ENCODE peak calls at places on chromosome 7, in five cellular contexts. L is occipital lobe, H is GM18507, F is glutamatergic neuron, I is hepatocyte. B is an unnamed sample.

GRCh38 chr7:137957887-137958286 is 44.0 kb downstream of the CREB3L2 start:
- DNase-seq in L (no peak), F (no peak), I (no peak), H (no peak), B (no peak)

GRCh38 chr7:80403686-80404241 is 108.1 kb downstream of the GNAT3 start:
- DNase-seq in F (no peak), L (no peak), I (no peak), H (no peak), B (no peak)

GRCh38 chr7:134866581-134866980 is 87.1 kb downstream of the CALD1 start:
- DNase-seq in L (no peak), H (no peak), I (peak), F (no peak), B (no peak)

GRCh38 chr7:110257673-110258072 is 833.3 kb upstream of the LRRN3 start:
- DNase-seq in L (no peak), I (no peak), H (no peak), F (no peak), B (no peak)

GRCh38 chr7:2717293-2717904 is 29.4 kb downstream of the AMZ1 start:
- DNase-seq in F (no peak), H (no peak), L (no peak), I (peak), B (no peak)

GRCh38 chr7:102150266-102150665 is 136.4 kb upstream of the SH2B2 start:
- DNase-seq in F (no peak), I (no peak), L (no peak), H (no peak), B (no peak)

GRCh38 chr7:81846398-81846797 is 76.6 kb upstream of the HGF start:
- DNase-seq in H (no peak), F (no peak), L (no peak), I (peak), B (no peak)

GRCh38 chr7:117194445-117194844 is 128.4 kb downstream of the WNT2 start:
- DNase-seq in I (no peak), L (no peak), F (no peak), H (no peak), B (no peak)

GRCh38 chr7:27723086-27723485 is 16.9 kb upstream of the TAX1BP1 start:
- DNase-seq in H (no peak), F (no peak), I (no peak), L (no peak), B (no peak)

GRCh38 chr7:55109384-55110167 is 90.8 kb downstream of the EGFR start:
- DNase-seq in L (no peak), I (peak), F (no peak), H (no peak), B (no peak)

GRCh38 chr7:158887594-158887993 is 31.2 kb downstream of the DYNC2I1 start:
- DNase-seq in I (no peak), H (no peak), L (no peak), F (no peak), B (no peak)

GRCh38 chr7:27808626-27809025 is 68.7 kb downstream of the TAX1BP1 start:
- DNase-seq in H (no peak), F (no peak), I (no peak), L (no peak), B (no peak)

GRCh38 chr7:83732305-83732704 is 83.4 kb upstream of the SEMA3E start:
- DNase-seq in I (no peak), F (no peak), L (no peak), H (no peak), B (no peak)

GRCh38 chr7:35596061-35596460 is 98.9 kb downstream of the HERPUD2 start:
- DNase-seq in H (no peak), F (no peak), L (no peak), I (no peak), B (peak)

GRCh38 chr7:24793982-24794648 is 36.9 kb upstream of the GSDME start:
- DNase-seq in L (no peak), H (no peak), I (no peak), F (no peak), B (no peak)

GRCh38 chr7:91918356-91918755 is 22.3 kb upstream of the AKAP9 start:
- DNase-seq in H (no peak), L (no peak), I (no peak), F (no peak), B (no peak)

GRCh38 chr7:46810986-46811385 is 770.9 kb downstream of the TNS3 start:
- DNase-seq in L (no peak), I (no peak), H (no peak), F (no peak), B (no peak)

GRCh38 chr7:104841798-104842197 is 172.2 kb upstream of the KMT2E start:
- DNase-seq in L (no peak), I (no peak), F (no peak), H (no peak), B (no peak)

GRCh38 chr7:125406111-125406510 is 476.5 kb upstream of the POT1 start:
- DNase-seq in H (no peak), I (no peak), F (no peak), L (no peak), B (no peak)

GRCh38 chr7:5230272-5231067 is 40.4 kb downstream of the WIPI2 start:
- DNase-seq in L (no peak), F (no peak), I (no peak), H (no peak), B (no peak)

GRCh38 chr7:75920431-75921161 is 5.6 kb downstream of the POR start:
- DNase-seq in I (peak), L (no peak), H (no peak), F (no peak), B (no peak)

GRCh38 chr7:99244942-99245341 is 27.7 kb upstream of the MYH16 start:
- DNase-seq in I (no peak), H (no peak), L (no peak), F (no peak), B (no peak)

GRCh38 chr7:131011437-131011752 is 277.4 kb upstream of the KLF14 start:
- DNase-seq in F (no peak), H (no peak), I (no peak), L (peak), B (no peak)

GRCh38 chr7:44622342-44623151 is 16.1 kb downstream of the OGDH start:
- DNase-seq in H (no peak), F (no peak), I (peak), L (no peak), B (no peak)

GRCh38 chr7:77930496-77930895 is 131.9 kb downstream of the PHTF2 start:
- DNase-seq in H (no peak), I (no peak), F (no peak), L (no peak), B (no peak)

GRCh38 chr7:120981888-120982615 is 6.5 kb upstream of the CPED1 start:
- DNase-seq in H (no peak), L (no peak), I (no peak), F (no peak), B (no peak)

GRCh38 chr7:16587785-16588184 is 57.8 kb downstream of the ANKMY2 start:
- DNase-seq in L (no peak), F (no peak), I (no peak), H (no peak), B (no peak)

GRCh38 chr7:75762350-75762917 is 9.6 kb downstream of the CCL26 start:
- DNase-seq in I (peak), F (no peak), L (no peak), H (peak), B (peak)

GRCh38 chr7:95482398-95482797 is 3.3 kb upstream of the ASB4 start:
- DNase-seq in I (no peak), L (no peak), H (no peak), F (no peak), B (no peak)

GRCh38 chr7:43325595-43325994 is 213.1 kb downstream of the HECW1 start:
- DNase-seq in H (no peak), F (no peak), I (no peak), L (no peak), B (no peak)

GRCh38 chr7:28587211-28587610 is 174.9 kb downstream of the CREB5 start:
- DNase-seq in H (no peak), F (no peak), I (peak), L (no peak), B (no peak)

B was measured in 8988T.